ENCODE peak calls at places on chromosomes 2 and 18, in five cellular contexts. Y is PC-3, Q is AG04450, J is nephron progenitor cell, U is mammary epithelial cell. P is an unnamed sample.

GRCh38 chr2:65070856-65071255 is 14.6 kb downstream of the CEP68 start:
- DNase-seq in Y (no peak), Q (no peak), J (no peak), U (no peak), P (no peak)

GRCh38 chr2:98580656-98581284 is 27.5 kb downstream of the COA5 start:
- DNase-seq in Y (no peak), Q (no peak), J (no peak), U (no peak), P (no peak)

GRCh38 chr2:189602233-189602632 is 21.6 kb upstream of the SLC40A1 start:
- DNase-seq in Y (no peak), Q (no peak), J (no peak), U (no peak), P (no peak)

GRCh38 chr2:195513119-195513518 is 143.9 kb upstream of the SLC39A10 start:
- DNase-seq in Y (no peak), Q (no peak), J (no peak), U (no peak), P (no peak)

GRCh38 chr2:383888-384287 is 96.0 kb upstream of the ALKAL2 start:
- DNase-seq in Y (peak; percentile 85), Q (no peak), J (no peak), U (no peak), P (no peak)

GRCh38 chr18:28584726-28585125 is 407.8 kb upstream of the CDH2 start:
- DNase-seq in Y (peak; percentile 82), Q (no peak), J (peak; percentile 30), U (peak; percentile 60), P (no peak)

GRCh38 chr2:55430536-55430935 is 10.9 kb upstream of the CCDC88A start:
- DNase-seq in Y (no peak), Q (no peak), J (no peak), U (no peak), P (no peak)

GRCh38 chr2:176096986-176097819 is 2.4 kb upstream of the HOXD12 start:
- DNase-seq in Y (peak; percentile 80), Q (peak; percentile 10), J (peak; percentile 84), U (peak; percentile 37), P (peak; percentile 88)

GRCh38 chr2:207933396-207934045 is 91.8 kb downstream of the PLEKHM3 start:
- DNase-seq in Y (no peak), Q (no peak), J (no peak), U (no peak), P (no peak)

GRCh38 chr2:63301481-63301880 is 250.9 kb downstream of the OTX1 start:
- DNase-seq in Y (no peak), Q (no peak), J (no peak), U (no peak), P (no peak)

GRCh38 chr2:46489430-46489829 is 10.1 kb downstream of the TMEM247 start:
- DNase-seq in Y (no peak), Q (no peak), J (no peak), U (no peak), P (no peak)

GRCh38 chr2:4995466-4995865 is 696.7 kb upstream of the SOX11 start:
- DNase-seq in Y (no peak), Q (no peak), J (no peak), U (no peak), P (no peak)

GRCh38 chr2:69567157-69567908 is 76.2 kb downstream of the AAK1 start:
- DNase-seq in Y (peak; percentile 89), Q (no peak), J (no peak), U (peak; percentile 60), P (no peak)

GRCh38 chr2:239664216-239664785 is 263.5 kb upstream of the HDAC4 start:
- DNase-seq in Y (no peak), Q (no peak), J (no peak), U (no peak), P (no peak)

GRCh38 chr2:225735844-225736243 is 336.3 kb downstream of the NYAP2 start:
- DNase-seq in Y (peak; percentile 95), Q (peak; percentile 70), J (no peak), U (peak; percentile 80), P (no peak)

GRCh38 chr2:45242161-45242741 is 233.0 kb upstream of the SIX2 start:
- DNase-seq in Y (no peak), Q (no peak), J (no peak), U (no peak), P (no peak)

GRCh38 chr2:24926602-24927252 is 6.7 kb upstream of the ADCY3 start:
- DNase-seq in Y (no peak), Q (no peak), J (peak; percentile 18), U (no peak), P (no peak)

GRCh38 chr2:10750610-10751009 is 29.2 kb downstream of the ATP6V1C2 start:
- DNase-seq in Y (peak; percentile 52), Q (no peak), J (no peak), U (no peak), P (no peak)

GRCh38 chr18:9474103-9474982 is 970 bp upstream of the RALBP1 start:
- DNase-seq in Y (peak; percentile 87), Q (no peak), J (no peak), U (no peak), P (no peak)

GRCh38 chr18:31581498-31582197 is 10.0 kb upstream of the TTR start:
- DNase-seq in Y (peak; percentile 7), Q (no peak), J (no peak), U (peak; percentile 30), P (no peak)

GRCh38 chr18:12946549-12947354 is 1.1 kb upstream of the SEH1L start:
- DNase-seq in Y (peak; percentile 56), Q (peak; percentile 78), J (peak; percentile 52), U (peak; percentile 52), P (peak; percentile 48)

DNA sequence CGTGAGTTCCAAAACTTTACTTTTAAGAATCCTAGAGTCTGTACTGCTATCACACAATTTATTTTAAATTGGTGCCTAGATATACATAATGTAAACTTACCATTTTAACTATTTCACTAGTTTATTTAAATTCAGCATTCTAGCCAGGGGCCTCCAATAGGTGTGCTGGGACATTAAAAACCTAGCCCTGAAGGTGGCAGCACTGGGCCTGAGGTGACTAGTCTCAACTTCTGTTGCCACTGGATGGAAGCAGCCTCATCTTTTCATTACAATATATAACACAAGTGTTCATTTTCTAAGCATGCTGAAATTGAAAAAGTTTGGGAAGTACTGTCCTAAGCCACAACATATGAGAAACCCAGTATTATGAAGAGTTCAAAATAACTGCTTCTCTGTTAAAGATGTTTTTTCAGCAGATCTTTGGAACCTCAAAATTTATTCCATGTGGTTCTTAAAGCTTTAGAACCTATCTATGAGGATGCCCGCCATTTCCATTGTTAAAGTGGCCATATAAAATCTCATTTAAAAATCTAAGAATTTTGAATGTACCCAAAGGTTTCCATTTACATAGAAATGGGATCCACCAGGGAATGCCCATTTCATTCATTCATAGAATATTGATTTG is 2.9 kb upstream of the RBBP8 start:
- DNase-seq in Y (peak; percentile 83), Q (peak; percentile 21), J (peak; percentile 85), U (peak; percentile 63), P (peak; percentile 85)
- TF ChIP-seq CTCF in Y (peak; percentile 88), Q (peak; percentile 90), J (peak; percentile 75), U (peak; percentile 87), P (peak; percentile 80)

GRCh38 chr18:25352629-25353005 is 651 bp upstream of the ZNF521 start:
- DNase-seq in Y (no peak), Q (no peak), J (no peak), U (no peak), P (no peak)
- TF ChIP-seq CTCF in Y (no peak), Q (no peak), J (no peak), U (no peak), P (no peak)

DNA sequence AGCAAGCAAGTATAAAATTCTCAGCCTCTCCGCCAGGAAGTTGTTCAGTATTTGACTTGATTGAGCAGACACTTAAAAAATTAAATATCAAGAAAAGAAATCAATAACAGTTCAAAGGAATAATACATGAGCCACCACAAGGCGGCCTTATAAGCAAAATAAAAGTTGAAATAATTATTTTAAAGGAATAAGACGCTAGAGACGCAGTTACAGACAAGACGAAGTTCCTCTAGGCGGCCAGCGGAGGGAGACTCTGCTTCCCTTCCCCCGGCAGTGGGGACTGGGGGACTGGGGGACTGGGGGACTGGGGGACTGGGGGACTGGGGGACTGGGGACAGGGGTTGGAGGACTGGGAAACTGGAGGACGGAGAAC is 524 bp downstream of the CCDC178 start:
- DNase-seq in Y (peak; percentile 1), Q (no peak), J (peak; percentile 64), U (peak; percentile 1), P (peak; percentile 72)
- TF ChIP-seq CTCF in Y (peak; percentile 17), Q (peak; percentile 47), J (peak; percentile 49), U (peak; percentile 28), P (no peak)

GRCh38 chr2:167537743-167538142 is 649.5 kb downstream of the XIRP2 start:
- DNase-seq in Y (no peak), Q (no peak), J (no peak), U (no peak), P (no peak)
- TF ChIP-seq CTCF in Y (no peak), Q (no peak), J (no peak), U (no peak), P (no peak)